ENCODE peak calls at places on chromosomes 6 and 20, in eight cellular contexts. Z is renal cortical epithelial cell, I is fibroblast of lung, Y is kidney, H is D721Med, F is NCI-H1417, Q is T follicular helper cell, D is GDM1. G is an unnamed sample.

GRCh38 chr20:32485126-32485769 is 99.9 kb downstream of the NOL4L start:
- DNase-seq in F (peak), Y (peak), H (no peak), Z (peak), D (peak), Q (peak), I (peak), G (peak)

GRCh38 chr6:71482742-71483141 is 194.1 kb downstream of the OGFRL1 start:
- DNase-seq in Z (peak), F (no peak), H (no peak), D (no peak), I (no peak), Q (no peak), Y (no peak), G (no peak)

GRCh38 chr6:129104560-129104959 is 221.6 kb downstream of the LAMA2 start:
- DNase-seq in D (no peak), Y (no peak), I (peak), F (no peak), H (no peak), Z (no peak), Q (no peak), G (no peak)

GRCh38 chr20:49594143-49594928 is 26.4 kb upstream of the PTGIS start:
- DNase-seq in F (no peak), H (no peak), D (no peak), Y (no peak), I (peak), Q (no peak), Z (no peak), G (peak)

GRCh38 chr6:141550471-141550870 is 582.3 kb upstream of the GJE1 start:
- DNase-seq in I (peak), Z (no peak), F (no peak), H (no peak), Y (no peak), D (no peak), Q (no peak), G (no peak)

GRCh38 chr6:36197739-36198221 is 1.2 kb downstream of the BRPF3 start:
- DNase-seq in Z (no peak), H (no peak), F (no peak), I (no peak), D (no peak), Q (no peak), Y (peak), G (no peak)

GRCh38 chr20:32855387-32855786 is 3.3 kb upstream of the EFCAB8 start:
- DNase-seq in Q (no peak), Z (no peak), I (no peak), H (no peak), F (no peak), Y (no peak), D (no peak), G (no peak)

GRCh38 chr6:132316970-132317369 is 84.3 kb downstream of the MOXD1 start:
- DNase-seq in Q (no peak), D (no peak), H (no peak), Z (no peak), Y (no peak), I (no peak), F (no peak), G (no peak)

GRCh38 chr20:50226093-50226974 is 35.7 kb downstream of the CEBPB start:
- DNase-seq in Y (peak), F (no peak), H (no peak), I (peak), D (no peak), Q (no peak), Z (peak), G (no peak)

GRCh38 chr6:131954099-131954774 is 3.1 kb upstream of the CCN2 start:
- DNase-seq in Q (no peak), H (no peak), Y (no peak), I (peak), Z (peak), F (no peak), D (no peak), G (no peak)

GRCh38 chr6:156379946-156380707 is 397.1 kb upstream of the ARID1B start:
- DNase-seq in I (peak), H (no peak), Y (no peak), F (peak), D (no peak), Q (no peak), Z (peak), G (no peak)

GRCh38 chr20:20827992-20828597 is 115.7 kb upstream of the RALGAPA2 start:
- DNase-seq in I (no peak), D (no peak), H (no peak), Q (no peak), F (peak), Y (no peak), Z (no peak), G (no peak)